ENCODE peak calls at places on chromosome X, in five cellular contexts. One of them, this sample, is unnamed.

GRCh38 chrX:102339312-102340298 is 92.6 kb downstream of the NXF2 start:
- DNase-seq in midbrain: no peak
- DNase-seq in RCC 7860: no peak
- DNase-seq in NCI-H345: no peak
- DNase-seq in coronary artery: peak; percentile 59
- DNase-seq in this sample: peak; percentile 87

GRCh38 chrX:115968436-115969252 is 201.9 kb upstream of the AGTR2 start:
- DNase-seq in midbrain: peak; percentile 26
- DNase-seq in RCC 7860: peak; percentile 4
- DNase-seq in NCI-H345: peak; percentile 65
- DNase-seq in coronary artery: no peak
- DNase-seq in this sample: peak; percentile 96

GRCh38 chrX:17552251-17552650 is 177.3 kb downstream of the NHS start:
- DNase-seq in midbrain: no peak
- DNase-seq in RCC 7860: no peak
- DNase-seq in NCI-H345: no peak
- DNase-seq in coronary artery: no peak
- DNase-seq in this sample: no peak

GRCh38 chrX:112818114-112819012 is 22.3 kb downstream of the AMOT start:
- DNase-seq in midbrain: no peak
- DNase-seq in RCC 7860: no peak
- DNase-seq in NCI-H345: peak; percentile 59
- DNase-seq in coronary artery: no peak
- DNase-seq in this sample: peak; percentile 72

GRCh38 chrX:28889691-28890090 is 302.4 kb downstream of the IL1RAPL1 start:
- DNase-seq in midbrain: no peak
- DNase-seq in RCC 7860: no peak
- DNase-seq in NCI-H345: no peak
- DNase-seq in coronary artery: no peak
- DNase-seq in this sample: no peak

GRCh38 chrX:27446423-27446822 is 16.7 kb downstream of the PPP4R3C start:
- DNase-seq in midbrain: no peak
- DNase-seq in RCC 7860: no peak
- DNase-seq in NCI-H345: no peak
- DNase-seq in coronary artery: no peak
- DNase-seq in this sample: no peak

GRCh38 chrX:70421618-70422017 is 1.5 kb upstream of the GDPD2 start:
- DNase-seq in midbrain: peak; percentile 18
- DNase-seq in RCC 7860: no peak
- DNase-seq in NCI-H345: peak; percentile 57
- DNase-seq in coronary artery: no peak
- DNase-seq in this sample: peak; percentile 67

GRCh38 chrX:133444952-133445831 is 29.9 kb upstream of the GPC4 start:
- DNase-seq in midbrain: no peak
- DNase-seq in RCC 7860: peak; percentile 4
- DNase-seq in NCI-H345: no peak
- DNase-seq in coronary artery: no peak
- DNase-seq in this sample: peak; percentile 83

GRCh38 chrX:115560211-115560977 is 580 bp upstream of the PLS3 start:
- DNase-seq in midbrain: no peak
- DNase-seq in RCC 7860: peak; percentile 72
- DNase-seq in NCI-H345: no peak
- DNase-seq in coronary artery: no peak
- DNase-seq in this sample: no peak

GRCh38 chrX:116230136-116230886 is 59.8 kb downstream of the AGTR2 start:
- DNase-seq in midbrain: no peak
- DNase-seq in RCC 7860: no peak
- DNase-seq in NCI-H345: no peak
- DNase-seq in coronary artery: no peak
- DNase-seq in this sample: no peak

GRCh38 chrX:13077168-13077567 is 32.7 kb upstream of the FAM9C start:
- DNase-seq in midbrain: no peak
- DNase-seq in RCC 7860: peak; percentile 20
- DNase-seq in NCI-H345: no peak
- DNase-seq in coronary artery: no peak
- DNase-seq in this sample: no peak

GRCh38 chrX:39755152-39756032 is 342.4 kb downstream of the BCOR start:
- DNase-seq in midbrain: peak; percentile 16
- DNase-seq in RCC 7860: peak; percentile 92
- DNase-seq in NCI-H345: peak; percentile 17
- DNase-seq in coronary artery: peak; percentile 95
- DNase-seq in this sample: peak; percentile 78

GRCh38 chrX:2301901-2302300 is 198.9 kb downstream of the DHRSX start:
- DNase-seq in midbrain: no peak
- DNase-seq in RCC 7860: no peak
- DNase-seq in NCI-H345: no peak
- DNase-seq in coronary artery: no peak
- DNase-seq in this sample: no peak

GRCh38 chrX:10722804-10723364 is 102.5 kb upstream of the MID1 start:
- DNase-seq in midbrain: peak; percentile 78
- DNase-seq in RCC 7860: peak; percentile 8
- DNase-seq in NCI-H345: peak; percentile 53
- DNase-seq in coronary artery: no peak
- DNase-seq in this sample: peak; percentile 86

GRCh38 chrX:16695079-16695676 is 17.3 kb downstream of the CTPS2 start:
- DNase-seq in midbrain: peak; percentile 63
- DNase-seq in RCC 7860: peak; percentile 27
- DNase-seq in NCI-H345: peak; percentile 35
- DNase-seq in coronary artery: no peak
- DNase-seq in this sample: peak; percentile 89

GRCh38 chrX:139287155-139287924 is 243.2 kb upstream of the F9 start:
- DNase-seq in midbrain: no peak
- DNase-seq in RCC 7860: no peak
- DNase-seq in NCI-H345: no peak
- DNase-seq in coronary artery: no peak
- DNase-seq in this sample: no peak

GRCh38 chrX:49041683-49042529 is 1.3 kb downstream of the TFE3 start:
- DNase-seq in midbrain: peak; percentile 34
- DNase-seq in RCC 7860: peak; percentile 65
- DNase-seq in NCI-H345: no peak
- DNase-seq in coronary artery: no peak
- DNase-seq in this sample: peak; percentile 62

GRCh38 chrX:118513120-118513899 is 17.7 kb downstream of the DOCK11 start:
- DNase-seq in midbrain: no peak
- DNase-seq in RCC 7860: no peak
- DNase-seq in NCI-H345: no peak
- DNase-seq in coronary artery: no peak
- DNase-seq in this sample: no peak

GRCh38 chrX:14039344-14039743 is 9.7 kb upstream of the GEMIN8 start:
- DNase-seq in midbrain: peak; percentile 74
- DNase-seq in RCC 7860: no peak
- DNase-seq in NCI-H345: peak; percentile 54
- DNase-seq in coronary artery: no peak
- DNase-seq in this sample: peak; percentile 66

GRCh38 chrX:133610056-133610455 is 194.8 kb upstream of the GPC4 start:
- DNase-seq in midbrain: no peak
- DNase-seq in RCC 7860: no peak
- DNase-seq in NCI-H345: no peak
- DNase-seq in coronary artery: no peak
- DNase-seq in this sample: no peak

GRCh38 chrX:91435465-91435864 is 826 bp downstream of the PABPC5 start:
- DNase-seq in midbrain: no peak
- DNase-seq in RCC 7860: no peak
- DNase-seq in NCI-H345: no peak
- DNase-seq in coronary artery: no peak
- DNase-seq in this sample: peak; percentile 63

GRCh38 chrX:153646620-153647373 is at the start of gene DUSP9:
- DNase-seq in midbrain: no peak
- DNase-seq in RCC 7860: peak; percentile 11
- DNase-seq in NCI-H345: no peak
- DNase-seq in coronary artery: no peak
- DNase-seq in this sample: peak; percentile 91

GRCh38 chrX:108219949-108220601 is 128.5 kb downstream of the ATG4A start:
- DNase-seq in midbrain: no peak
- DNase-seq in RCC 7860: no peak
- DNase-seq in NCI-H345: no peak
- DNase-seq in coronary artery: no peak
- DNase-seq in this sample: no peak